ENCODE peak calls at places on chromosomes 11 and 22, in eight cellular contexts. B, P, Q, M, O, L, E and F are unnamed samples.

GRCh38 chr11:114077482-114078305 is 18.2 kb downstream of the ZBTB16 start:
- DNase-seq in L (no peak), Q (no peak), E (no peak), P (no peak), M (no peak), B (no peak), O (no peak), F (no peak)

GRCh38 chr11:128503231-128503991 is 83.9 kb downstream of the ETS1 start:
- DNase-seq in M (no peak), O (no peak), B (no peak), L (no peak), P (no peak), E (peak; percentile 52), Q (peak; percentile 78), F (no peak)

GRCh38 chr11:102914238-102915043 is 39.7 kb upstream of the MMP12 start:
- DNase-seq in O (peak; percentile 62), Q (peak; percentile 15), B (no peak), L (no peak), P (no peak), E (peak; percentile 53), M (no peak), F (peak; percentile 47)

GRCh38 chr11:61472282-61472681 is 36.3 kb upstream of the LRRC10B start:
- DNase-seq in L (no peak), B (no peak), O (no peak), Q (no peak), E (no peak), M (no peak), P (no peak), F (no peak)

GRCh38 chr11:44426958-44427357 is 117.0 kb upstream of the ALX4 start:
- DNase-seq in O (no peak), L (no peak), Q (no peak), B (no peak), E (no peak), P (no peak), M (no peak), F (no peak)

GRCh38 chr11:1140642-1141490 is 16.9 kb upstream of the MUC5AC start:
- DNase-seq in B (no peak), Q (no peak), O (peak; percentile 8), E (no peak), L (no peak), P (no peak), M (no peak), F (no peak)

GRCh38 chr11:36007127-36007824 is 63.4 kb downstream of the LDLRAD3 start:
- DNase-seq in O (no peak), L (no peak), M (no peak), Q (no peak), P (no peak), E (no peak), B (no peak), F (no peak)

GRCh38 chr11:80362578-80362977 is 921.7 kb upstream of the TENM4 start:
- DNase-seq in L (no peak), O (no peak), B (no peak), P (no peak), Q (no peak), M (no peak), E (no peak), F (no peak)

GRCh38 chr22:35754761-35755160 is 37.1 kb downstream of the APOL5 start:
- DNase-seq in E (no peak), L (no peak), B (no peak), Q (no peak), M (no peak), P (no peak), O (no peak), F (no peak)

GRCh38 chr11:102225689-102226562 is 91.4 kb upstream of the BIRC3 start:
- DNase-seq in B (no peak), E (peak; percentile 87), P (no peak), M (no peak), L (no peak), O (no peak), Q (peak; percentile 74), F (peak; percentile 87)

GRCh38 chr22:20091690-20092476 is 11.8 kb downstream of the DGCR8 start:
- DNase-seq in L (no peak), O (no peak), E (no peak), M (no peak), P (no peak), Q (no peak), B (no peak), F (no peak)

GRCh38 chr11:93547028-93547427 is 3.8 kb upstream of the SMCO4 start:
- DNase-seq in M (no peak), O (no peak), E (no peak), P (no peak), L (no peak), B (no peak), Q (no peak), F (no peak)

GRCh38 chr11:121687961-121688566 is 235.3 kb upstream of the SORL1-AS1 start:
- DNase-seq in O (no peak), M (no peak), Q (peak; percentile 23), P (no peak), B (no peak), E (no peak), L (no peak), F (no peak)

GRCh38 chr22:49460662-49461371 is 366.9 kb downstream of the BRD1 start:
- DNase-seq in O (no peak), E (no peak), B (no peak), P (no peak), M (no peak), L (no peak), Q (no peak), F (no peak)

GRCh38 chr11:29432719-29433325 is 584.0 kb downstream of the KCNA4 start:
- DNase-seq in O (no peak), M (no peak), L (no peak), P (no peak), E (peak; percentile 36), B (no peak), Q (no peak), F (peak; percentile 30)

GRCh38 chr11:102256251-102256650 is 61.0 kb upstream of the BIRC3 start:
- DNase-seq in E (no peak), P (no peak), O (no peak), B (no peak), Q (no peak), M (no peak), L (no peak), F (no peak)

GRCh38 chr11:11416502-11416901 is 63.5 kb upstream of the CSNK2A3 start:
- DNase-seq in E (no peak), P (no peak), B (no peak), Q (no peak), L (no peak), O (peak; percentile 31), M (peak; percentile 10), F (peak; percentile 66)

GRCh38 chr11:84558085-84558905 is 1068.8 kb downstream of the DLG2 start:
- DNase-seq in B (no peak), E (peak; percentile 35), Q (peak; percentile 4), M (peak; percentile 2), O (peak; percentile 27), L (no peak), P (no peak), F (peak; percentile 61)

GRCh38 chr11:69134957-69135356 is 20.8 kb upstream of the SMIM38 start:
- DNase-seq in L (no peak), P (no peak), Q (no peak), E (no peak), O (peak; percentile 59), B (no peak), M (no peak), F (no peak)

GRCh38 chr22:29524440-29525191 is 28.9 kb downstream of the THOC5 start:
- DNase-seq in E (peak; percentile 10), M (no peak), O (peak; percentile 13), Q (no peak), B (no peak), L (no peak), P (no peak), F (peak; percentile 28)

GRCh38 chr11:93476796-93477195 is 66.4 kb downstream of the SMCO4 start:
- DNase-seq in E (no peak), Q (peak; percentile 55), O (no peak), M (no peak), B (no peak), P (no peak), L (no peak), F (no peak)

GRCh38 chr11:128291835-128292234 is 295.5 kb downstream of the ETS1 start:
- DNase-seq in B (peak; percentile 49), P (no peak), M (no peak), L (no peak), O (no peak), E (no peak), Q (no peak), F (no peak)

GRCh38 chr11:99325807-99326206 is 305.1 kb downstream of the CNTN5 start:
- DNase-seq in P (no peak), E (no peak), L (no peak), B (no peak), O (no peak), Q (peak; percentile 27), M (no peak), F (peak; percentile 58)

GRCh38 chr22:48779211-48779643 is 1048.4 kb downstream of the BRD1 start:
- DNase-seq in Q (no peak), E (no peak), M (no peak), P (no peak), O (no peak), B (no peak), L (no peak), F (no peak)

GRCh38 chr11:2592559-2593392 is 107.0 kb downstream of the KCNQ1OT1 start:
- DNase-seq in O (no peak), M (no peak), Q (no peak), B (no peak), L (no peak), P (peak; percentile 8), E (no peak), F (no peak)

GRCh38 chr11:67558084-67558772 is 25.4 kb upstream of the GSTP1 start:
- DNase-seq in Q (no peak), M (no peak), L (no peak), P (no peak), O (no peak), B (no peak), E (peak; percentile 16), F (peak; percentile 66)

GRCh38 chr22:36756746-36757607 is 18.9 kb downstream of the IFT27 start:
- DNase-seq in E (no peak), M (no peak), P (no peak), B (no peak), O (no peak), Q (no peak), L (no peak), F (no peak)

GRCh38 chr22:23401111-23401909 is 178.8 kb downstream of the IGLL1 start:
- DNase-seq in B (no peak), Q (peak; percentile 36), L (no peak), M (no peak), E (no peak), P (no peak), O (no peak), F (peak; percentile 86)

GRCh38 chr11:46309669-46310288 is 32.3 kb downstream of the CREB3L1 start:
- DNase-seq in P (peak; percentile 59), B (no peak), E (no peak), O (no peak), M (no peak), L (no peak), Q (no peak), F (no peak)

GRCh38 chr11:125235006-125235405 is 70.5 kb downstream of the PKNOX2 start:
- DNase-seq in B (no peak), M (no peak), E (no peak), L (no peak), O (no peak), Q (no peak), P (no peak), F (no peak)

GRCh38 chr11:45730014-45730413 is 64.6 kb upstream of the CHST1 start:
- DNase-seq in B (no peak), Q (no peak), E (no peak), P (no peak), M (no peak), O (no peak), L (no peak), F (no peak)

GRCh38 chr22:30202531-30203006 is 44.0 kb downstream of the LIF start:
- DNase-seq in O (peak; percentile 68), P (no peak), L (no peak), M (no peak), B (no peak), Q (no peak), E (no peak), F (no peak)

GRCh38 chr11:95972055-95972454 is 48.1 kb upstream of the MTMR2 start:
- DNase-seq in L (no peak), Q (no peak), E (no peak), M (no peak), O (no peak), P (no peak), B (no peak), F (no peak)

GRCh38 chr11:44940424-44940823 is 10.3 kb downstream of the TP53I11 start:
- DNase-seq in P (no peak), M (no peak), B (no peak), Q (no peak), L (no peak), E (no peak), O (no peak), F (no peak)